ENCODE peak calls at places on chromosomes 13 and 19, in five cellular contexts. R is stimulated activated CD4-positive, alpha-beta T cell treated with anti-CD3 and anti-CD28 coated beads, Interleukin-1b, Interleukin-23, amount 100 ng/mL, for 24 hours; T is hypothalamus; D is mammary epithelial cell; Z is activated gamma-delta T cell treated with Interleukin-2 at 50 U/mL for 16 hours. M is an unnamed sample.

GRCh38 chr19:497476-497860 is 1.2 kb downstream of the MADCAM1 start:
- DNase-seq in D (no peak), T (no peak), Z (no peak), R (no peak), M (no peak)

GRCh38 chr13:105035092-105035491 is 1500.4 kb downstream of the EFNB2 start:
- DNase-seq in T (no peak), Z (no peak), D (no peak), R (no peak), M (no peak)

GRCh38 chr19:31897292-31897691 is 448.1 kb upstream of the ZNF507 start:
- DNase-seq in R (no peak), D (no peak), T (no peak), Z (no peak), M (no peak)

GRCh38 chr19:14187586-14187985 is 18.4 kb downstream of the ADGRL1 start:
- DNase-seq in D (no peak), R (no peak), T (no peak), Z (no peak), M (no peak)

GRCh38 chr13:49098771-49099512 is 121.2 kb upstream of the MLNR start:
- DNase-seq in T (no peak), D (no peak), R (no peak), Z (no peak), M (no peak)

GRCh38 chr13:100533588-100534041 is 55.0 kb downstream of the GGACT start:
- DNase-seq in R (no peak), D (no peak), T (no peak), Z (no peak), M (no peak)

GRCh38 chr13:93778548-93778947 is 551.9 kb downstream of the GPC6 start:
- DNase-seq in R (no peak), Z (no peak), T (no peak), D (no peak), M (no peak)

GRCh38 chr19:32372726-32373613 is 27.6 kb downstream of the ZNF507 start:
- DNase-seq in T (no peak), R (no peak), D (no peak), Z (no peak), M (no peak)

GRCh38 chr19:5665781-5666513 is 14.4 kb downstream of the MICOS13 start:
- DNase-seq in T (no peak), Z (no peak), D (peak), R (no peak), M (no peak)

GRCh38 chr13:95833713-95834112 is 156.8 kb downstream of the DNAJC3 start:
- DNase-seq in T (no peak), R (no peak), D (peak), Z (no peak), M (no peak)

GRCh38 chr13:105410602-105411001 is 1124.9 kb downstream of the EFNB2 start:
- DNase-seq in D (peak), R (peak), T (peak), Z (peak), M (no peak)

GRCh38 chr13:73162912-73163911 is 104.4 kb downstream of the KLF5 start:
- DNase-seq in D (peak), T (no peak), Z (no peak), R (no peak), M (no peak)

M was measured in SK-N-MC.